ENCODE peak calls at places on chromosomes 11 and 22, in four cellular contexts. D is HepG2, W is WTC11, H is K562. T is an unnamed sample.

GRCh38 chr22:31120642-31121041 is 2.1 kb upstream of the INPP5J start:
- DNase-seq in D (no peak), W (no peak), H (no peak), T (no peak)

GRCh38 chr11:60985991-60986915 is 14.8 kb downstream of the CD6 start:
- DNase-seq in D (no peak), W (no peak), H (no peak), T (no peak)

GRCh38 chr11:95338430-95338991 is 107.5 kb upstream of the SESN3 start:
- DNase-seq in H (no peak), W (no peak), D (no peak), T (no peak)

GRCh38 chr22:46841528-46841927 is 79.1 kb downstream of the TBC1D22A start:
- DNase-seq in H (no peak), D (no peak), W (no peak), T (no peak)

GRCh38 chr11:10930224-10930960 is 72.5 kb upstream of the ZBED5 start:
- DNase-seq in D (no peak), H (no peak), W (peak; percentile 41), T (no peak)

GRCh38 chr11:121550247-121551132 is 97.7 kb upstream of the SORL1-AS1 start:
- DNase-seq in W (no peak), H (no peak), D (no peak), T (no peak)

GRCh38 chr11:40986320-40986719 is 473.1 kb downstream of the LRRC4C start:
- DNase-seq in H (no peak), W (no peak), D (no peak), T (no peak)

GRCh38 chr11:95398437-95399112 is 167.6 kb upstream of the SESN3 start:
- DNase-seq in H (no peak), D (no peak), W (no peak), T (no peak)

GRCh38 chr22:27273386-27273785 is 528.2 kb downstream of the MN1 start:
- DNase-seq in H (no peak), D (no peak), W (no peak), T (no peak)

GRCh38 chr11:125170406-125171031 is 6.0 kb downstream of the PKNOX2 start:
- DNase-seq in W (no peak), H (peak; percentile 48), D (no peak), T (no peak)

GRCh38 chr22:16955678-16956210 is 52.3 kb downstream of the GAB4 start:
- DNase-seq in W (no peak), H (peak; percentile 26), D (no peak), T (no peak)

GRCh38 chr11:111542606-111543275 is 2.2 kb downstream of the LAYN start:
- DNase-seq in D (no peak), H (no peak), W (no peak), T (no peak)

GRCh38 chr11:28343304-28344233 is 235.4 kb downstream of the METTL15 start:
- DNase-seq in H (peak; percentile 23), W (no peak), D (peak; percentile 15), T (no peak)

GRCh38 chr22:19717691-19718254 is 3.5 kb downstream of the SEPTIN5 start:
- DNase-seq in D (no peak), H (no peak), W (peak; percentile 70), T (no peak)

GRCh38 chr11:250740-251299 is 14.0 kb downstream of the PSMD13 start:
- DNase-seq in H (peak; percentile 59), D (no peak), W (peak; percentile 89), T (no peak)

GRCh38 chr22:29359469-29359868 is 28.9 kb downstream of the AP1B1 start:
- DNase-seq in H (peak; percentile 28), W (peak; percentile 68), D (peak; percentile 50), T (no peak)

GRCh38 chr11:95835768-95836488 is 45.6 kb downstream of the CEP57 start:
- DNase-seq in W (peak; percentile 65), H (peak; percentile 49), D (peak; percentile 84), T (peak; percentile 13)

GRCh38 chr11:111910637-111911562 is 670 bp downstream of the CRYAB start:
- DNase-seq in W (no peak), D (no peak), H (peak; percentile 56), T (no peak)

GRCh38 chr22:42742940-42743339 is 22.3 kb upstream of the A4GALT start:
- DNase-seq in D (no peak), W (peak; percentile 58), H (peak; percentile 72), T (no peak)

GRCh38 chr22:26837784-26838520 is 180.6 kb downstream of the MIAT start:
- DNase-seq in H (no peak), W (no peak), D (no peak), T (no peak)

GRCh38 chr11:2990617-2991476 is 1.3 kb downstream of the NAP1L4 start:
- DNase-seq in H (no peak), D (peak; percentile 77), W (no peak), T (no peak)

GRCh38 chr11:72885853-72886252 is 71.6 kb downstream of the ATG16L2 start:
- DNase-seq in D (no peak), H (no peak), W (no peak), T (no peak)

GRCh38 chr11:64969209-64969608 is 2.7 kb downstream of the MAJIN start:
- DNase-seq in D (no peak), W (no peak), H (no peak), T (no peak)
- TF ChIP-seq ETV6 in D (no peak), W (no peak), H (no peak), T (no peak)

GRCh38 chr22:23859201-23859600 is 1.5 kb downstream of the SLC2A11 start:
- DNase-seq in H (no peak), W (no peak), D (no peak), T (no peak)

GRCh38 chr22:23858484-23858815 is 775 bp downstream of the SLC2A11 start:
- DNase-seq in D (no peak), H (no peak), W (no peak), T (no peak)

GRCh38 chr22:23857606-23858483 is at the start of gene SLC2A11:
- DNase-seq in W (peak; percentile 97), D (peak; percentile 96), H (peak; percentile 84), T (peak; percentile 96)

GRCh38 chr22:23862103-23862502 is 4.4 kb downstream of the SLC2A11 start:
- DNase-seq in D (no peak), H (peak; percentile 14), W (peak; percentile 60), T (no peak)

GRCh38 chr22:23856721-23857605 is 712 bp upstream of the SLC2A11 start:
- DNase-seq in D (peak; percentile 54), H (no peak), W (peak; percentile 71), T (no peak)
- TF ChIP-seq ETV6 in D (no peak), H (no peak), W (no peak), T (no peak)

GRCh38 chr11:115555336-115556090 is 51.3 kb upstream of the CADM1 start:
- DNase-seq in H (no peak), D (peak; percentile 14), W (no peak), T (no peak)

GRCh38 chr11:115558635-115559034 is 54.4 kb upstream of the CADM1 start:
- DNase-seq in W (no peak), D (no peak), H (no peak), T (no peak)

GRCh38 chr11:115566185-115566765 is 62.1 kb upstream of the CADM1 start:
- DNase-seq in H (no peak), W (no peak), D (no peak), T (no peak)

GRCh38 chr11:115564851-115565250 is 60.6 kb upstream of the CADM1 start:
- DNase-seq in D (no peak), H (no peak), W (no peak), T (no peak)

GRCh38 chr11:115561116-115561515 is 56.9 kb upstream of the CADM1 start:
- DNase-seq in W (no peak), D (no peak), H (no peak), T (no peak)
- TF ChIP-seq ETV6 in W (no peak), D (no peak), H (no peak), T (no peak)

GRCh38 chr22:38305481-38306448 is 11.5 kb downstream of the CSNK1E start:
- DNase-seq in D (no peak), W (peak; percentile 75), H (no peak), T (peak; percentile 89)
- TF ChIP-seq ETV6 in D (no peak), W (no peak), H (no peak), T (no peak)

GRCh38 chr11:68872216-68873003 is 30.7 kb upstream of the CPT1A start:
- DNase-seq in D (no peak), W (no peak), H (no peak), T (no peak)
- TF ChIP-seq ETV6 in D (no peak), W (no peak), H (no peak), T (no peak)

GRCh38 chr11:126359431-126360048 is 4.1 kb downstream of the ST3GAL4 start:
- DNase-seq in H (peak; percentile 54), D (no peak), W (no peak), T (no peak)
- TF ChIP-seq ETV6 in H (no peak), D (no peak), W (no peak), T (no peak)